ENCODE peak calls at places on chromosomes 11 and 22, in six cellular contexts. M, K, D, F, R and E are unnamed samples.
A peak's percentile ranks its signal among the peaks of the same experiment; 100 is the strongest.

GRCh38 chr11:9144828-9145227 is 53.4 kb upstream of the SCUBE2 start:
- DNase-seq in M (no peak), F (no peak), R (no peak), K (no peak), D (no peak), E (no peak)

GRCh38 chr11:66889974-66890373 is 33.1 kb downstream of the LRFN4 start:
- DNase-seq in K (no peak), F (no peak), M (peak; percentile 86), R (no peak), D (no peak), E (peak; percentile 62)

GRCh38 chr22:20508815-20509271 is 1.4 kb downstream of the MED15 start:
- DNase-seq in D (no peak), R (no peak), K (no peak), F (no peak), M (no peak), E (no peak)

GRCh38 chr11:3962406-3962840 is 107.0 kb downstream of the STIM1 start:
- DNase-seq in F (no peak), D (peak; percentile 68), M (peak; percentile 76), R (no peak), K (peak; percentile 40), E (no peak)

GRCh38 chr11:126081915-126082250 is 19.2 kb upstream of the CDON start:
- DNase-seq in M (no peak), D (no peak), K (no peak), F (no peak), R (no peak), E (no peak)

GRCh38 chr11:35334385-35335090 is 84.8 kb downstream of the SLC1A2 start:
- DNase-seq in M (no peak), K (peak; percentile 2), D (no peak), R (no peak), F (no peak), E (no peak)

GRCh38 chr11:97738751-97739150 is 1282.0 kb upstream of the CNTN5 start:
- DNase-seq in M (no peak), R (no peak), K (no peak), D (no peak), F (no peak), E (no peak)

GRCh38 chr11:14411818-14412217 is 52.8 kb upstream of the RRAS2 start:
- DNase-seq in K (no peak), R (no peak), D (no peak), M (no peak), F (no peak), E (no peak)

GRCh38 chr11:68215087-68215445 is 2.0 kb upstream of the KMT5B start:
- DNase-seq in F (no peak), K (no peak), M (no peak), D (no peak), R (no peak), E (no peak)

GRCh38 chr11:116925050-116925449 is 87.6 kb upstream of the APOA1 start:
- DNase-seq in R (no peak), D (no peak), M (peak; percentile 22), F (no peak), K (no peak), E (no peak)

GRCh38 chr22:30204742-30205111 is 41.8 kb downstream of the LIF start:
- DNase-seq in R (no peak), F (no peak), D (no peak), M (no peak), K (no peak), E (no peak)

GRCh38 chr11:65883058-65883761 is 3.6 kb downstream of the CTSW start:
- DNase-seq in K (no peak), F (no peak), R (no peak), M (no peak), D (no peak), E (no peak)